ENCODE peak calls at places on chromosome 1, in seven cellular contexts. G, N, L, E, H, Q and V are unnamed samples.
A peak's percentile ranks its signal among the peaks of the same experiment; 100 is the strongest.

GRCh38 chr1:66598670-66599069 is 64.7 kb downstream of the SGIP1 start:
- DNase-seq in G (no peak), N (no peak), L (no peak), E (peak; percentile 72), H (no peak), Q (no peak), V (peak; percentile 41)

GRCh38 chr1:47738560-47739182 is 258.5 kb downstream of the TRABD2B start:
- DNase-seq in G (peak; percentile 45), N (peak; percentile 4), L (peak; percentile 7), E (peak; percentile 8), H (peak; percentile 82), Q (no peak), V (peak; percentile 56)

GRCh38 chr1:26784023-26784871 is 3.5 kb upstream of the PIGV start:
- DNase-seq in G (no peak), N (peak; percentile 42), L (no peak), E (peak; percentile 86), H (no peak), Q (no peak), V (peak; percentile 59)

GRCh38 chr1:26028490-26028980 is 7.0 kb downstream of the EXTL1 start:
- DNase-seq in G (no peak), N (no peak), L (no peak), E (no peak), H (no peak), Q (no peak), V (no peak)

GRCh38 chr1:248158758-248159157 is 13.8 kb downstream of the OR2M5 start:
- DNase-seq in G (no peak), N (no peak), L (no peak), E (no peak), H (no peak), Q (no peak), V (no peak)

GRCh38 chr1:204072951-204073836 is at the start of gene SOX13:
- DNase-seq in G (peak; percentile 85), N (peak; percentile 90), L (peak; percentile 82), E (peak; percentile 93), H (peak; percentile 75), Q (no peak), V (peak; percentile 92)

GRCh38 chr1:66242646-66243547 is 291.1 kb upstream of the SGIP1 start:
- DNase-seq in G (peak; percentile 85), N (peak; percentile 43), L (no peak), E (peak; percentile 84), H (peak; percentile 84), Q (peak; percentile 71), V (peak; percentile 80)

GRCh38 chr1:210233495-210234253 is 1.1 kb downstream of the SERTAD4 start:
- DNase-seq in G (peak; percentile 33), N (peak; percentile 73), L (no peak), E (peak; percentile 73), H (peak; percentile 70), Q (no peak), V (peak; percentile 81)

GRCh38 chr1:15609631-15610030 is 7.6 kb upstream of the DDI2 start:
- DNase-seq in G (no peak), N (no peak), L (no peak), E (no peak), H (no peak), Q (no peak), V (no peak)

GRCh38 chr1:154179951-154180687 is 11.8 kb downstream of the TPM3 start:
- DNase-seq in G (no peak), N (no peak), L (no peak), E (no peak), H (no peak), Q (no peak), V (no peak)